ENCODE peak calls at places on chromosomes 16 and 17, in ten cellular contexts. One of them, this sample, is unnamed.

GRCh38 chr17:31877911-31878702 is 19.1 kb upstream of the COPRS start:
- DNase-seq in uterus: no peak
- DNase-seq in Peyer's patch: no peak
- DNase-seq in bronchial epithelial cell: no peak
- DNase-seq in B cell: no peak
- DNase-seq in mesothelial cell of epicardium: no peak
- DNase-seq in cardiac fibroblast: peak; percentile 10
- DNase-seq in pancreas: no peak
- DNase-seq in sigmoid colon: no peak
- DNase-seq in type B pancreatic cell: no peak
- DNase-seq in this sample: no peak

GRCh38 chr16:77322757-77323156 is 112.1 kb downstream of the ADAMTS18 start:
- DNase-seq in cardiac fibroblast: no peak
- DNase-seq in Peyer's patch: no peak
- DNase-seq in type B pancreatic cell: no peak
- DNase-seq in bronchial epithelial cell: no peak
- DNase-seq in sigmoid colon: no peak
- DNase-seq in B cell: no peak
- DNase-seq in uterus: no peak
- DNase-seq in mesothelial cell of epicardium: no peak
- DNase-seq in pancreas: no peak
- DNase-seq in this sample: no peak

GRCh38 chr17:32266389-32267269 is 997 bp downstream of the RHBDL3 start:
- DNase-seq in bronchial epithelial cell: no peak
- DNase-seq in mesothelial cell of epicardium: peak; percentile 44
- DNase-seq in cardiac fibroblast: no peak
- DNase-seq in Peyer's patch: no peak
- DNase-seq in B cell: no peak
- DNase-seq in uterus: no peak
- DNase-seq in sigmoid colon: no peak
- DNase-seq in type B pancreatic cell: no peak
- DNase-seq in pancreas: no peak
- DNase-seq in this sample: no peak

GRCh38 chr16:14003119-14003570 is 68.0 kb upstream of the MRTFB start:
- DNase-seq in Peyer's patch: peak; percentile 41
- DNase-seq in sigmoid colon: peak; percentile 71
- DNase-seq in B cell: no peak
- DNase-seq in bronchial epithelial cell: peak; percentile 87
- DNase-seq in type B pancreatic cell: peak; percentile 82
- DNase-seq in pancreas: no peak
- DNase-seq in mesothelial cell of epicardium: peak; percentile 64
- DNase-seq in cardiac fibroblast: peak; percentile 74
- DNase-seq in uterus: peak; percentile 57
- DNase-seq in this sample: no peak

GRCh38 chr16:88618182-88618955 is 20.0 kb upstream of the IL17C start:
- DNase-seq in cardiac fibroblast: no peak
- DNase-seq in pancreas: no peak
- DNase-seq in Peyer's patch: no peak
- DNase-seq in type B pancreatic cell: no peak
- DNase-seq in bronchial epithelial cell: no peak
- DNase-seq in mesothelial cell of epicardium: no peak
- DNase-seq in sigmoid colon: no peak
- DNase-seq in B cell: no peak
- DNase-seq in uterus: no peak
- DNase-seq in this sample: no peak

GRCh38 chr16:17228048-17228707 is 242.6 kb downstream of the XYLT1 start:
- DNase-seq in B cell: no peak
- DNase-seq in pancreas: no peak
- DNase-seq in type B pancreatic cell: no peak
- DNase-seq in uterus: no peak
- DNase-seq in bronchial epithelial cell: no peak
- DNase-seq in cardiac fibroblast: no peak
- DNase-seq in sigmoid colon: no peak
- DNase-seq in Peyer's patch: no peak
- DNase-seq in mesothelial cell of epicardium: no peak
- DNase-seq in this sample: no peak

GRCh38 chr17:50266384-50267073 is 7.7 kb upstream of the TMEM92 start:
- DNase-seq in type B pancreatic cell: peak; percentile 67
- DNase-seq in cardiac fibroblast: peak; percentile 84
- DNase-seq in B cell: no peak
- DNase-seq in Peyer's patch: no peak
- DNase-seq in mesothelial cell of epicardium: peak; percentile 64
- DNase-seq in uterus: peak; percentile 86
- DNase-seq in bronchial epithelial cell: peak; percentile 44
- DNase-seq in sigmoid colon: peak; percentile 91
- DNase-seq in pancreas: peak; percentile 61
- DNase-seq in this sample: peak; percentile 96

GRCh38 chr16:89334461-89334860 is 117.0 kb downstream of the ZNF778 start:
- DNase-seq in bronchial epithelial cell: no peak
- DNase-seq in uterus: no peak
- DNase-seq in sigmoid colon: no peak
- DNase-seq in pancreas: no peak
- DNase-seq in Peyer's patch: no peak
- DNase-seq in cardiac fibroblast: no peak
- DNase-seq in mesothelial cell of epicardium: no peak
- DNase-seq in type B pancreatic cell: no peak
- DNase-seq in B cell: no peak
- DNase-seq in this sample: no peak

GRCh38 chr17:9274119-9274445 is 252.8 kb downstream of the NTN1 start:
- DNase-seq in Peyer's patch: no peak
- DNase-seq in uterus: no peak
- DNase-seq in cardiac fibroblast: no peak
- DNase-seq in pancreas: no peak
- DNase-seq in mesothelial cell of epicardium: no peak
- DNase-seq in sigmoid colon: no peak
- DNase-seq in B cell: no peak
- DNase-seq in bronchial epithelial cell: no peak
- DNase-seq in type B pancreatic cell: no peak
- DNase-seq in this sample: no peak

GRCh38 chr16:30372725-30373124 is 1.9 kb upstream of the MYL11 start:
- DNase-seq in B cell: no peak
- DNase-seq in type B pancreatic cell: no peak
- DNase-seq in mesothelial cell of epicardium: no peak
- DNase-seq in pancreas: peak; percentile 37
- DNase-seq in uterus: no peak
- DNase-seq in sigmoid colon: no peak
- DNase-seq in Peyer's patch: no peak
- DNase-seq in cardiac fibroblast: no peak
- DNase-seq in bronchial epithelial cell: no peak
- DNase-seq in this sample: no peak

GRCh38 chr16:53985865-53986264 is 281.9 kb downstream of the FTO start:
- DNase-seq in sigmoid colon: no peak
- DNase-seq in uterus: no peak
- DNase-seq in type B pancreatic cell: no peak
- DNase-seq in B cell: no peak
- DNase-seq in mesothelial cell of epicardium: no peak
- DNase-seq in pancreas: no peak
- DNase-seq in cardiac fibroblast: no peak
- DNase-seq in bronchial epithelial cell: peak; percentile 30
- DNase-seq in Peyer's patch: no peak
- DNase-seq in this sample: no peak

GRCh38 chr17:8060274-8060673 is 21.4 kb downstream of the ALOX15B start:
- DNase-seq in sigmoid colon: peak; percentile 65
- DNase-seq in mesothelial cell of epicardium: peak; percentile 57
- DNase-seq in Peyer's patch: peak; percentile 63
- DNase-seq in B cell: peak; percentile 72
- DNase-seq in uterus: peak; percentile 48
- DNase-seq in bronchial epithelial cell: peak; percentile 57
- DNase-seq in pancreas: no peak
- DNase-seq in type B pancreatic cell: peak; percentile 67
- DNase-seq in cardiac fibroblast: peak; percentile 78
- DNase-seq in this sample: no peak

GRCh38 chr16:50302472-50303005 is 36.2 kb downstream of the ADCY7 start:
- DNase-seq in mesothelial cell of epicardium: no peak
- DNase-seq in cardiac fibroblast: no peak
- DNase-seq in bronchial epithelial cell: no peak
- DNase-seq in pancreas: no peak
- DNase-seq in type B pancreatic cell: peak; percentile 48
- DNase-seq in B cell: no peak
- DNase-seq in Peyer's patch: no peak
- DNase-seq in sigmoid colon: peak; percentile 27
- DNase-seq in uterus: peak; percentile 7
- DNase-seq in this sample: peak; percentile 59

GRCh38 chr17:31561469-31562412 is 170.3 kb downstream of the RAB11FIP4 start:
- DNase-seq in uterus: no peak
- DNase-seq in Peyer's patch: no peak
- DNase-seq in pancreas: no peak
- DNase-seq in type B pancreatic cell: no peak
- DNase-seq in mesothelial cell of epicardium: no peak
- DNase-seq in B cell: no peak
- DNase-seq in sigmoid colon: no peak
- DNase-seq in bronchial epithelial cell: no peak
- DNase-seq in cardiac fibroblast: peak; percentile 47
- DNase-seq in this sample: no peak

GRCh38 chr17:78316115-78316866 is 43.6 kb downstream of the SOCS3 start:
- DNase-seq in cardiac fibroblast: no peak
- DNase-seq in Peyer's patch: no peak
- DNase-seq in type B pancreatic cell: no peak
- DNase-seq in B cell: no peak
- DNase-seq in mesothelial cell of epicardium: no peak
- DNase-seq in bronchial epithelial cell: no peak
- DNase-seq in pancreas: no peak
- DNase-seq in uterus: no peak
- DNase-seq in sigmoid colon: no peak
- DNase-seq in this sample: no peak

GRCh38 chr17:78314683-78315354 is 45.1 kb downstream of the SOCS3 start:
- DNase-seq in sigmoid colon: no peak
- DNase-seq in cardiac fibroblast: no peak
- DNase-seq in Peyer's patch: no peak
- DNase-seq in uterus: no peak
- DNase-seq in bronchial epithelial cell: no peak
- DNase-seq in pancreas: no peak
- DNase-seq in type B pancreatic cell: no peak
- DNase-seq in mesothelial cell of epicardium: no peak
- DNase-seq in B cell: no peak
- DNase-seq in this sample: no peak

GRCh38 chr17:78316867-78317816 is 42.7 kb downstream of the SOCS3 start:
- DNase-seq in cardiac fibroblast: peak; percentile 56
- DNase-seq in B cell: no peak
- DNase-seq in sigmoid colon: no peak
- DNase-seq in bronchial epithelial cell: peak; percentile 43
- DNase-seq in pancreas: no peak
- DNase-seq in mesothelial cell of epicardium: no peak
- DNase-seq in type B pancreatic cell: no peak
- DNase-seq in Peyer's patch: no peak
- DNase-seq in uterus: no peak
- DNase-seq in this sample: no peak

GRCh38 chr17:78313735-78314648 is 45.9 kb downstream of the SOCS3 start:
- DNase-seq in B cell: peak; percentile 43
- DNase-seq in type B pancreatic cell: peak; percentile 81
- DNase-seq in Peyer's patch: peak; percentile 69
- DNase-seq in pancreas: peak; percentile 86
- DNase-seq in mesothelial cell of epicardium: peak; percentile 83
- DNase-seq in sigmoid colon: peak; percentile 85
- DNase-seq in cardiac fibroblast: peak; percentile 86
- DNase-seq in uterus: peak; percentile 66
- DNase-seq in bronchial epithelial cell: peak; percentile 79
- DNase-seq in this sample: no peak

DNA sequence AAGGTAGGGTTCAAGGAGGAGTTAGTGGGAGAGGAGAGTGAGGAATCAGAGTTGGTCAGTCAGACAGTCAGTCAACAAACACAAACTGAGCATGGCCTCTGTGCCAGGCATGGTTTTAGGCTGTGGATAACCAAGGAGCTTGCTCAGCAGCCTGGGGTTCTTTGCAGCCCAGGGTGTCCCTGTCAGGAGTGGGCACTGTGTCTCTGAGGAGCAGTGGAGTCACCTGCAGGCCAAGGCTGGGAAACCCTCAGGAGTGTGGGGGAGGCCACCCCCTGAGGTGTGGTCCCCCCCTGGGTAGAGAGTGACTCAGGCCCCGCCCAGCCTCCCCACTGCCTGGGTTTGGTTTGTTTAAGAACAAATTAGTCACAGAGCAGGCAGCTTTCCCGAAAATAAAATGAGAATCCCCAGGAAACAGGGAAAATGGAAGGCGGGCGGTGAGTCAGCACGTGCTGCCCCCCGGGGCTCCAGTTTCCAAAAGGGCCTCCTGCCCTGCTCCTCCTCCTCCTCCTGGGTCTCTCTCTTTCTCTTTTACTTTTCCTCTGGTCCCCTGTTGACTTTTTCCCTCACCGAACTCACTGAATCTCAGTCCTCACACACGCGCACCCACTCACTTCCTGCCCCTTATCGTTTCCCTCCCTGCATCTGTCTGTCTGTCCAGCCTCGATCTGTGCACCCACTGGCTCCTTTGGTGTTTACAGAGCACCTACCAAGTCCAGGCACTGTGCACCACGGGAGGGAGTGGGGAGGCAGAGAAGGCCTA is 44.3 kb downstream of the SOCS3 start:
- DNase-seq in sigmoid colon: peak; percentile 93
- DNase-seq in pancreas: peak; percentile 60
- DNase-seq in B cell: no peak
- DNase-seq in bronchial epithelial cell: peak; percentile 92
- DNase-seq in uterus: peak; percentile 95
- DNase-seq in type B pancreatic cell: no peak
- DNase-seq in Peyer's patch: peak; percentile 35
- DNase-seq in cardiac fibroblast: peak; percentile 94
- DNase-seq in mesothelial cell of epicardium: no peak
- DNase-seq in this sample: no peak
- TF ChIP-seq CTCF in sigmoid colon: no peak
- TF ChIP-seq CTCF in pancreas: no peak
- TF ChIP-seq CTCF in B cell: no peak
- TF ChIP-seq CTCF in bronchial epithelial cell: peak; percentile 30
- TF ChIP-seq CTCF in uterus: no peak
- TF ChIP-seq CTCF in type B pancreatic cell: no peak
- TF ChIP-seq CTCF in Peyer's patch: no peak
- TF ChIP-seq CTCF in cardiac fibroblast: peak; percentile 11
- TF ChIP-seq CTCF in mesothelial cell of epicardium: no peak
- TF ChIP-seq CTCF in this sample: peak; percentile 41

GRCh38 chr17:79360196-79360595 is 250.7 kb downstream of the RBFOX3 start:
- DNase-seq in type B pancreatic cell: no peak
- DNase-seq in cardiac fibroblast: no peak
- DNase-seq in B cell: no peak
- DNase-seq in uterus: no peak
- DNase-seq in bronchial epithelial cell: no peak
- DNase-seq in mesothelial cell of epicardium: no peak
- DNase-seq in pancreas: no peak
- DNase-seq in sigmoid colon: no peak
- DNase-seq in Peyer's patch: no peak
- DNase-seq in this sample: no peak
- TF ChIP-seq CTCF in type B pancreatic cell: no peak
- TF ChIP-seq CTCF in cardiac fibroblast: no peak
- TF ChIP-seq CTCF in B cell: no peak
- TF ChIP-seq CTCF in uterus: no peak
- TF ChIP-seq CTCF in bronchial epithelial cell: no peak
- TF ChIP-seq CTCF in mesothelial cell of epicardium: no peak
- TF ChIP-seq CTCF in pancreas: no peak
- TF ChIP-seq CTCF in sigmoid colon: no peak
- TF ChIP-seq CTCF in Peyer's patch: no peak
- TF ChIP-seq CTCF in this sample: no peak

GRCh38 chr17:63434951-63435571 is 11.0 kb downstream of the CYB561 start:
- DNase-seq in B cell: no peak
- DNase-seq in uterus: peak; percentile 54
- DNase-seq in type B pancreatic cell: no peak
- DNase-seq in sigmoid colon: peak; percentile 81
- DNase-seq in cardiac fibroblast: peak; percentile 54
- DNase-seq in Peyer's patch: no peak
- DNase-seq in bronchial epithelial cell: peak; percentile 76
- DNase-seq in mesothelial cell of epicardium: no peak
- DNase-seq in pancreas: peak; percentile 94
- DNase-seq in this sample: peak; percentile 81
- TF ChIP-seq CTCF in B cell: no peak
- TF ChIP-seq CTCF in uterus: no peak
- TF ChIP-seq CTCF in type B pancreatic cell: no peak
- TF ChIP-seq CTCF in sigmoid colon: no peak
- TF ChIP-seq CTCF in cardiac fibroblast: no peak
- TF ChIP-seq CTCF in Peyer's patch: peak; percentile 19
- TF ChIP-seq CTCF in bronchial epithelial cell: peak; percentile 30
- TF ChIP-seq CTCF in mesothelial cell of epicardium: no peak
- TF ChIP-seq CTCF in pancreas: no peak
- TF ChIP-seq CTCF in this sample: peak; percentile 38

GRCh38 chr17:42536372-42537155 is 523 bp downstream of the NAGLU start:
- DNase-seq in Peyer's patch: peak; percentile 79
- DNase-seq in bronchial epithelial cell: peak; percentile 27
- DNase-seq in type B pancreatic cell: no peak
- DNase-seq in mesothelial cell of epicardium: peak; percentile 78
- DNase-seq in pancreas: peak; percentile 92
- DNase-seq in cardiac fibroblast: peak; percentile 91
- DNase-seq in sigmoid colon: peak; percentile 96
- DNase-seq in B cell: peak; percentile 75
- DNase-seq in uterus: peak; percentile 86
- DNase-seq in this sample: no peak
- TF ChIP-seq CTCF in Peyer's patch: peak; percentile 46
- TF ChIP-seq CTCF in bronchial epithelial cell: no peak
- TF ChIP-seq CTCF in type B pancreatic cell: no peak
- TF ChIP-seq CTCF in mesothelial cell of epicardium: no peak
- TF ChIP-seq CTCF in pancreas: no peak
- TF ChIP-seq CTCF in cardiac fibroblast: no peak
- TF ChIP-seq CTCF in sigmoid colon: no peak
- TF ChIP-seq CTCF in B cell: no peak
- TF ChIP-seq CTCF in uterus: peak; percentile 7
- TF ChIP-seq CTCF in this sample: peak; percentile 21

This sample was measured in chondrocyte.